ENCODE peak calls at places on chromosome 11, in eight cellular contexts. T is natural killer cell; M is nephron progenitor cell; P is stimulated activated naive CD8-positive, alpha-beta T cell treated with anti-CD3 and anti-CD28 coated beads, Interleukin-15, Interleukin-2, amounts not matched to agents 100 U/mL and 50 U/mL, for 24 hours; K is T47D; E is psoas muscle; L is H54; H is glutamatergic neuron. A is an unnamed sample.

GRCh38 chr11:95156133-95156731 is 66.6 kb downstream of the ENDOD1 start:
- DNase-seq in H (no peak), L (no peak), T (no peak), M (no peak), K (no peak), P (no peak), E (no peak), A (no peak)

GRCh38 chr11:59983212-59983611 is 19.4 kb downstream of the OOSP4A start:
- DNase-seq in T (no peak), K (no peak), L (no peak), H (no peak), E (no peak), P (no peak), M (no peak), A (no peak)

GRCh38 chr11:17724020-17724908 is 4.9 kb downstream of the MYOD1 start:
- DNase-seq in E (no peak), T (no peak), M (no peak), P (no peak), H (no peak), L (no peak), K (no peak), A (no peak)

GRCh38 chr11:30710216-30710615 is 124.1 kb upstream of the MPPED2 start:
- DNase-seq in P (no peak), M (no peak), K (no peak), E (no peak), T (no peak), L (no peak), H (no peak), A (no peak)

GRCh38 chr11:15180212-15180814 is 65.6 kb downstream of the INSC start:
- DNase-seq in M (no peak), P (no peak), T (no peak), E (no peak), L (no peak), K (no peak), H (no peak), A (no peak)

GRCh38 chr11:127000291-127000968 is at the start of gene KIRREL3:
- DNase-seq in K (peak), M (peak), P (no peak), E (no peak), H (peak), T (no peak), L (no peak), A (no peak)

GRCh38 chr11:7251836-7252682 is at the start of gene SYT9:
- DNase-seq in H (peak), P (peak), L (no peak), E (peak), T (no peak), M (peak), K (peak), A (no peak)

GRCh38 chr11:61482513-61482912 is 26.0 kb upstream of the LRRC10B start:
- DNase-seq in T (no peak), E (no peak), M (peak), P (peak), H (peak), L (no peak), K (no peak), A (no peak)

GRCh38 chr11:24762076-24762475 is 265.2 kb downstream of the LUZP2 start:
- DNase-seq in L (no peak), H (no peak), K (no peak), P (no peak), E (no peak), T (no peak), M (no peak), A (no peak)

GRCh38 chr11:1482581-1483444 is 3.8 kb downstream of the MOB2 start:
- DNase-seq in T (no peak), H (no peak), P (no peak), K (no peak), L (no peak), M (no peak), E (peak), A (no peak)

GRCh38 chr11:118002010-118002540 is 15.9 kb downstream of the IL10RA start:
- DNase-seq in K (no peak), E (no peak), H (no peak), P (peak), L (no peak), T (peak), M (no peak), A (no peak)

GRCh38 chr11:82398300-82398815 is 335.3 kb downstream of the FAM181B start:
- DNase-seq in P (no peak), E (no peak), M (no peak), L (no peak), H (no peak), K (no peak), T (no peak), A (no peak)

GRCh38 chr11:17991799-17992433 is 20.9 kb downstream of the SERGEF start:
- DNase-seq in T (no peak), L (no peak), H (peak), K (no peak), P (peak), M (peak), E (no peak), A (peak)

GRCh38 chr11:16942917-16943316 is 71.3 kb downstream of the PLEKHA7 start:
- DNase-seq in P (no peak), M (no peak), E (no peak), L (no peak), H (no peak), K (no peak), T (no peak), A (no peak)

GRCh38 chr11:35617687-35618496 is at the start of gene FJX1:
- DNase-seq in K (peak), H (peak), T (no peak), P (peak), L (peak), E (peak), M (peak), A (no peak)

GRCh38 chr11:44530413-44531115 is 34.9 kb upstream of the CD82 start:
- DNase-seq in P (peak), H (no peak), T (no peak), M (no peak), L (no peak), K (no peak), E (no peak), A (no peak)

GRCh38 chr11:1208361-1209261 is 14.3 kb upstream of the MUC5B start:
- DNase-seq in H (peak), M (no peak), P (no peak), T (no peak), L (no peak), E (peak), K (no peak), A (no peak)

GRCh38 chr11:57566564-57567209 is 785 bp downstream of the UBE2L6 start:
- DNase-seq in K (no peak), P (peak), H (no peak), E (no peak), T (no peak), L (no peak), M (no peak), A (no peak)

GRCh38 chr11:122808494-122808893 is 29.8 kb upstream of the CRTAM start:
- DNase-seq in L (no peak), K (no peak), H (no peak), E (no peak), P (peak), T (no peak), M (no peak), A (no peak)

GRCh38 chr11:126407682-126408288 is 52.3 kb downstream of the ST3GAL4 start:
- DNase-seq in M (no peak), T (no peak), P (no peak), K (no peak), H (no peak), E (no peak), L (no peak), A (no peak)